ENCODE peak calls at places on chromosomes 12 and 14, in six cellular contexts. G, F, S, I, V and A are unnamed samples.

GRCh38 chr14:39322807-39323206 is 89.1 kb downstream of the MIA2 start:
- DNase-seq in G (no peak), F (no peak), S (no peak), I (no peak), V (no peak), A (no peak)

GRCh38 chr12:94670075-94670474 is 19.7 kb upstream of the TMCC3 start:
- DNase-seq in G (no peak), F (no peak), S (no peak), I (no peak), V (no peak), A (no peak)

GRCh38 chr12:46452061-46452615 is 79.6 kb upstream of the SLC38A2 start:
- DNase-seq in G (no peak), F (no peak), S (no peak), I (no peak), V (no peak), A (no peak)

GRCh38 chr14:90544971-90545370 is 148.1 kb downstream of the CALM1 start:
- DNase-seq in G (no peak), F (no peak), S (no peak), I (no peak), V (no peak), A (no peak)

GRCh38 chr12:115872919-115873357 is 404.6 kb downstream of the MED13L start:
- DNase-seq in G (no peak), F (peak), S (no peak), I (peak), V (no peak), A (no peak)

GRCh38 chr12:130339946-130340345 is 2.3 kb downstream of the PIWIL1 start:
- DNase-seq in G (no peak), F (peak), S (no peak), I (no peak), V (no peak), A (no peak)

GRCh38 chr12:43072431-43072830 is 479.6 kb downstream of the ADAMTS20 start:
- DNase-seq in G (no peak), F (no peak), S (no peak), I (no peak), V (no peak), A (no peak)

GRCh38 chr12:100165356-100165755 is 22.7 kb upstream of the BLTP3B start:
- DNase-seq in G (no peak), F (no peak), S (no peak), I (no peak), V (no peak), A (no peak)

GRCh38 chr12:39441963-39442894 is 691 bp downstream of the KIF21A start:
- DNase-seq in G (peak), F (peak), S (peak), I (peak), V (peak), A (peak)

GRCh38 chr14:59482471-59483331 is 1.5 kb downstream of the L3HYPDH start:
- DNase-seq in G (peak), F (no peak), S (no peak), I (peak), V (no peak), A (no peak)

GRCh38 chr12:532908-533565 is 73.3 kb downstream of the B4GALNT3 start:
- DNase-seq in G (no peak), F (no peak), S (no peak), I (no peak), V (no peak), A (no peak)

GRCh38 chr14:97874394-97874793 is 1077.2 kb downstream of the VRK1 start:
- DNase-seq in G (no peak), F (no peak), S (no peak), I (no peak), V (no peak), A (no peak)

GRCh38 chr12:110366474-110367208 is 36.9 kb downstream of the ANAPC7 start:
- DNase-seq in G (no peak), F (no peak), S (no peak), I (no peak), V (no peak), A (no peak)

GRCh38 chr14:63011609-63012008 is 33.6 kb downstream of the KCNH5 start:
- DNase-seq in G (no peak), F (no peak), S (no peak), I (peak), V (no peak), A (no peak)